ENCODE peak calls at places on chromosomes 2 and 18, in seven cellular contexts. S is transverse colon, Q is A549, E is psoas muscle, L is PC-3, K is fibroblast of lung, B is pancreas. X is an unnamed sample.

GRCh38 chr2:232465061-232465460 is 9.1 kb downstream of the ALPI start:
- DNase-seq in K (no peak), Q (no peak), L (no peak), S (no peak), E (no peak), B (no peak), X (no peak)

GRCh38 chr2:191565647-191566198 is 112.2 kb upstream of the NABP1 start:
- DNase-seq in B (no peak), E (no peak), L (no peak), S (no peak), K (no peak), Q (no peak), X (no peak)

GRCh38 chr2:208245746-208246145 is 9.1 kb downstream of the IDH1 start:
- DNase-seq in B (no peak), K (no peak), Q (no peak), S (no peak), L (no peak), E (no peak), X (no peak)

GRCh38 chr2:110875384-110875725 is 143.0 kb downstream of the ACOXL start:
- DNase-seq in E (no peak), K (no peak), S (no peak), L (no peak), Q (no peak), B (no peak), X (no peak)

GRCh38 chr2:30686000-30686399 is 121.2 kb downstream of the CAPN13 start:
- DNase-seq in E (no peak), Q (peak; percentile 55), B (no peak), S (no peak), K (no peak), L (peak; percentile 13), X (no peak)

GRCh38 chr2:28835787-28836186 is 25.2 kb downstream of the SPDYA start:
- DNase-seq in S (no peak), E (no peak), B (no peak), K (no peak), Q (no peak), L (no peak), X (no peak)

GRCh38 chr18:57909620-57910019 is 106.5 kb upstream of the ATP8B1 start:
- DNase-seq in Q (no peak), L (peak; percentile 47), E (no peak), B (no peak), K (peak; percentile 68), S (no peak), X (no peak)

GRCh38 chr2:69563021-69563420 is 80.5 kb downstream of the AAK1 start:
- DNase-seq in Q (no peak), K (no peak), E (no peak), B (no peak), L (peak; percentile 51), S (no peak), X (no peak)

GRCh38 chr2:235494716-235495372 is 1.0 kb downstream of the AGAP1 start:
- DNase-seq in S (peak; percentile 38), K (peak; percentile 63), E (peak; percentile 73), B (peak; percentile 72), Q (peak; percentile 50), L (peak; percentile 31), X (peak; percentile 53)

GRCh38 chr2:172655091-172655837 is 80.4 kb upstream of the RAPGEF4 start:
- DNase-seq in Q (no peak), E (no peak), B (no peak), S (no peak), K (peak; percentile 95), L (peak; percentile 94), X (no peak)

GRCh38 chr2:2452961-2453360 is 121.9 kb upstream of the MYT1L start:
- DNase-seq in S (no peak), K (peak; percentile 38), B (no peak), E (no peak), L (no peak), Q (no peak), X (no peak)

GRCh38 chr2:107361951-107362350 is 464.7 kb upstream of the RGPD4 start:
- DNase-seq in L (no peak), K (peak; percentile 27), E (no peak), Q (no peak), B (no peak), S (no peak), X (no peak)

GRCh38 chr2:238728322-238729260 is 119.3 kb upstream of the TWIST2 start:
- DNase-seq in S (peak; percentile 14), B (no peak), Q (no peak), E (no peak), L (no peak), K (peak; percentile 89), X (no peak)

GRCh38 chr2:55115795-55116597 is 65.7 kb upstream of the RTN4 start:
- DNase-seq in S (no peak), Q (peak; percentile 52), E (no peak), B (no peak), K (peak; percentile 78), L (peak; percentile 85), X (no peak)

GRCh38 chr2:191677091-191677645 is 768 bp upstream of the NABP1 start:
- DNase-seq in L (peak; percentile 53), S (peak; percentile 30), K (peak; percentile 97), B (no peak), E (no peak), Q (peak; percentile 48), X (peak; percentile 5)

GRCh38 chr2:95374916-95375471 is 27.5 kb upstream of the FAHD2A start:
- DNase-seq in B (no peak), S (no peak), K (peak; percentile 43), Q (no peak), L (no peak), E (no peak), X (no peak)

GRCh38 chr2:95376311-95377215 is 25.9 kb upstream of the FAHD2A start:
- DNase-seq in Q (no peak), S (no peak), K (no peak), L (no peak), E (no peak), B (no peak), X (no peak)

GRCh38 chr2:95377216-95377530 is 25.3 kb upstream of the FAHD2A start:
- DNase-seq in Q (no peak), B (no peak), S (no peak), L (no peak), K (no peak), E (no peak), X (no peak)

GRCh38 chr2:95374451-95374915 is 28.0 kb upstream of the FAHD2A start:
- DNase-seq in L (no peak), Q (no peak), E (no peak), K (no peak), S (no peak), B (no peak), X (no peak)

DNA sequence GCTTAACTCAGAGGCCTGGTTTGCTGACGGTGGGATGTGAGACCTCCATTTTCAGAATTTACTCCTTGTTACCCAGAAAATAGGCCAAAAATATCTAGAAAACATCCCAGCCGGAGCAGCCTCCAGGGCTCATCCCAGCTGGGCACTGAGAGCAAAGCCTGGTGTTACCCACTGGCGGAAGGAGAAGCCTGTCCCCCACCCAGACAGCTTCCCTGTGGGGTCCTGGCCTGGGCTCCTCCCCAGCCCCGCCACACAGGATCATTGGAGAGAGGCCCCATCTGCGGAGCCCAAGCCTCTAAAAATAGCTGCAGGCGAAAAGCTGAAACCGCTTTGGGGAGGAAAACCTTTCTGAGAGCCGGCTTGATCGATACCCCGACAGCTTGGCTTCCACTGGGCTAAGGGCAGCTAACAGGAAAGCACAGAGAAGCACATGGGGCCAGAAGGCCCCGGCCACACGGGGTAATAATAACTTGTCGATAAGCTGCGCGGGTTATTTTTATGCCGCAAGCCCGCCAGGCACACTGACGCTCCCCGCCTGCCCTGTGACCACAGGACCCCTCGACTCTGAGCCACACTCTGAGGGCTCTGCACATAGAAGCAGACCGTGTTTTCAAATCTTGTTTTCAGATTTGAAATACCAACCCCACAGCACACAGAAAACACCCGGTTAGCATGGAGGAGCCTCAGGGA is 26.8 kb upstream of the FAHD2A start:
- DNase-seq in K (no peak), Q (no peak), B (no peak), S (no peak), L (no peak), E (no peak), X (no peak)
- H3K27ac ChIP-seq in K (no peak overlapping the region), Q (no peak overlapping the region), B (no peak overlapping the region), S (no peak overlapping the region), L (no peak overlapping the region), E (no peak overlapping the region), X (peak overlapping the region; percentile 9)

GRCh38 chr2:240431663-240432424 is 3.6 kb upstream of the GPC1 start:
- DNase-seq in S (peak; percentile 5), Q (no peak), L (no peak), E (no peak), B (peak; percentile 10), K (no peak), X (peak; percentile 17)

GRCh38 chr2:240431276-240431662 is 4.2 kb upstream of the GPC1 start:
- DNase-seq in S (no peak), E (no peak), L (no peak), B (no peak), Q (no peak), K (no peak), X (peak; percentile 6)

GRCh38 chr2:240429872-240430491 is 5.5 kb upstream of the GPC1 start:
- DNase-seq in Q (no peak), S (no peak), E (no peak), L (no peak), B (peak; percentile 28), K (no peak), X (no peak)

GRCh38 chr2:240429341-240429871 is 6.1 kb upstream of the GPC1 start:
- DNase-seq in B (peak; percentile 16), L (no peak), K (no peak), E (no peak), S (no peak), Q (no peak), X (no peak)

GRCh38 chr2:240430595-240430994 is 4.9 kb upstream of the GPC1 start:
- DNase-seq in B (peak; percentile 9), S (no peak), E (no peak), L (no peak), Q (no peak), K (no peak), X (no peak)
- H3K4me3 ChIP-seq in B (no peak overlapping the region), S (no peak overlapping the region), E (no peak overlapping the region), L (no peak overlapping the region), Q (no peak overlapping the region), K (no peak overlapping the region), X (no peak overlapping the region)

GRCh38 chr2:151760139-151760650 is 25.9 kb upstream of the NEB start:
- DNase-seq in Q (no peak), K (peak; percentile 65), E (peak; percentile 92), S (no peak), L (no peak), B (no peak), X (peak; percentile 51)
- H3K27ac ChIP-seq in Q (no peak overlapping the region), K (no peak overlapping the region), E (peak overlapping the region; percentile 93), S (no peak overlapping the region), L (no peak overlapping the region), B (no peak overlapping the region), X (no peak overlapping the region)

DNA sequence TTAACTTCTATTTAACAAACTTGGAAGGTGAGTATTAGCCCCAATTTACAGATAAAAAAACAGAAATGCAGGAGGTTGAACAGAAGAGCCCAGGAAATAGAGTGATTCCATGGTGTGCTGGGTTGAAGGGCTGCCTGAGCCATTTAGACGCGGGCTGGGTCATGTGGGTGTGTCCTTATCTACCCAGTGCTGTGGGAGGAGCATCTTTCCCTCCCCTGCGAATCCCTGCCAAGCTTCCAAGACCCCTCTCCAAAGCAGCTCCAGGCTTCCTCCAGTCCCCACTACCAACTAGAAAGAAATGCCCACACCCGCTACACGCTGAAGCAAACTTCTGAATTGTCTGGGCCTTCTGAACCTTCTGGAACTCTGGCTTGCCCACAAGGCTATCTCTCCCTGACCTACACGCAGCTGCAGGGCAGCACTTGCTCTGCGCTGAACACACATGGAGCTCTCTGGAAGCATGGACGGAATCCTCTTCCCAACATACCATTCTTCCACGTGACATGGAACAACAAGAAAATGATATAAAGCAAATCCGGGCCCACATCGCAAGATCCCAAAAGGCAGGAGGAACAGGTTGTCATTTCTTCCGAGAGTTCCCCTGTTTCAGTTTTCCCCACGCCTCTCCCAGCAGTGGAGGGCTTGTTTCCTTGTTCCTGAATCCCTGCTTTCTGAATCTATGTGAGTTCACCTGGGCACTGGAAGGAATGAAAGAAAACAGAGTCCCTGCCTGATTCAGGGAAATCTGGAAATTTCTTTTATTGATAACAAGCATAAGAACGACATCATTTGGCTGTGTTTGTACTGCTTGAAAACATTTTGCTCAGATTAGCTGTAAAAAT is 562.7 kb upstream of the ID2 start:
- DNase-seq in B (no peak), S (peak; percentile 47), Q (no peak), L (no peak), K (no peak), E (no peak), X (no peak)
- H3K4me3 ChIP-seq in B (peak overlapping the region; percentile 22), S (peak overlapping the region; percentile 22), Q (no peak overlapping the region), L (peak overlapping the region; percentile 40), K (no peak overlapping the region), E (no peak overlapping the region), X (no peak overlapping the region)